ENCODE peak calls at places on chromosomes 16 and 17, in five cellular contexts. C, P, M, H and V are unnamed samples. For H3K9me3, the result is how much of the 10 kb centered on the place peaks cover.

GRCh38 chr17:40753804-40754203 is 1.3 kb downstream of the KRT25 start:
- DNase-seq in M (no peak), H (no peak), C (no peak), P (no peak), V (no peak)

GRCh38 chr17:82943751-82944150 is 103.9 kb upstream of the ZNF750 start:
- DNase-seq in P (no peak), H (peak), M (no peak), C (no peak), V (no peak)

GRCh38 chr17:38750312-38751121 is 2.0 kb upstream of the PSMB3 start:
- DNase-seq in H (no peak), M (no peak), C (no peak), P (no peak), V (peak)

GRCh38 chr16:23807028-23807427 is 28.8 kb upstream of the PRKCB start:
- DNase-seq in P (peak), H (no peak), C (no peak), M (no peak), V (no peak)

GRCh38 chr17:42342242-42343008 is 45.8 kb downstream of the STAT3 start:
- DNase-seq in H (no peak), P (no peak), M (no peak), C (no peak), V (no peak)

GRCh38 chr17:77145635-77146632 is 5.2 kb downstream of the SEC14L1 start:
- DNase-seq in H (peak), C (peak), P (peak), M (peak), V (no peak)

GRCh38 chr16:15777533-15778203 is 79.2 kb downstream of the MYH11 start:
- DNase-seq in C (peak), P (no peak), H (no peak), M (no peak), V (peak)

GRCh38 chr16:70151391-70151790 is 22.2 kb upstream of the CLEC18C start:
- DNase-seq in P (no peak), M (no peak), C (no peak), H (no peak), V (no peak)

GRCh38 chr16:77599793-77600415 is 122.4 kb upstream of the NUDT7 start:
- DNase-seq in P (peak), C (peak), M (no peak), H (no peak), V (peak)

DNA sequence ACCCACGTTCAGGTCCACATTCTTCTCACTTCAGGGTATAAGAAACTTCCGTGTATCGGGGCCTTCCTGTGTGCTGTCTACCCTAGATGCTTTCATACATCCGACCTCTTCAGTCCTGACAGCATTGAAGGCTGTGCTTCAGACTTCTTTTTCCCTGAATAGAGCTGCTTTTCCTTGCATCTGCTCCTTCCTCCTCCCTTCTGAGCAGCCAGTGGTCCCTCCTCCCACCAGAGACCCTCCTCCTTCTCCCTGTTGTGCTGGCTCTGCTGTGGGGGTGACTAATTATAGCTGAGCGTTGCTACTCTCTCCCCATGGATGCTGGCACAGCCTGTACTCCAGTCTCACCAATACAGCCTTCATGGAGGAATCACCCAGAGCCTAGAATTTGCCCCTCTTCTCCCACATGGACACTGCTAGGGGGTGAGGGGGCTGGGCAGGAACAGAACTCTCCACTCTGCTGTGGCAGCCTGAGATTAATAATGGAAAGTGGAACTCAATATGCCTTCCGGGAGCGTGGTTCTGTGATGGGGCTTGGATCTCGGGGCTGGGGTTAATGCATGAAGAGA is 1.1 kb downstream of the SLC9A5 start:
- DNase-seq in H (no peak), P (no peak), C (no peak), M (no peak), V (no peak)
- H3K4me3 ChIP-seq in H (no peak), P (no peak), C (no peak), M (no peak), V (no peak)

DNA sequence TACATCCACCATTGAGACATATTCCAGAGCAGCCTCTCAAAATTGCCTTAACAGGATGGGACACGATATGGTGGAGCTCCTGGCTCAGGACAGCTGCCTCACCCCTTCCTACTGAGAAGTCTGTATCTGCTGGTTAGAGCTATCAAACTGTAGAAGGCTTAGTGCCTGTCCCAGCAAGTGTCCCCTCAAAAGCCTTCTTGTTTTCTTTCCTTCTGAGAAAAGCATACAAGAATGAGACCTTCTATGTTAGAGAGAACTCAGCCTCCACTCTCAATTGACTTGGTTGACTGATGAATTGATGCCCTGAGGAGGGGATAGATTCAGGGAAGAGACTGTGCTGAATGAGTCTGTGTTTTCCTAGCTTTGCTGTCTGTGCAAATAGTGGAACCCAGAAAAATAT is 2020.9 kb downstream of the TP53TG3F start:
- DNase-seq in M (no peak), C (no peak), H (no peak), P (no peak), V (no peak)
- H3K9me3 ChIP-seq in M (under half), C (under half), H (under half), P (under half), V (half or more)

DNA sequence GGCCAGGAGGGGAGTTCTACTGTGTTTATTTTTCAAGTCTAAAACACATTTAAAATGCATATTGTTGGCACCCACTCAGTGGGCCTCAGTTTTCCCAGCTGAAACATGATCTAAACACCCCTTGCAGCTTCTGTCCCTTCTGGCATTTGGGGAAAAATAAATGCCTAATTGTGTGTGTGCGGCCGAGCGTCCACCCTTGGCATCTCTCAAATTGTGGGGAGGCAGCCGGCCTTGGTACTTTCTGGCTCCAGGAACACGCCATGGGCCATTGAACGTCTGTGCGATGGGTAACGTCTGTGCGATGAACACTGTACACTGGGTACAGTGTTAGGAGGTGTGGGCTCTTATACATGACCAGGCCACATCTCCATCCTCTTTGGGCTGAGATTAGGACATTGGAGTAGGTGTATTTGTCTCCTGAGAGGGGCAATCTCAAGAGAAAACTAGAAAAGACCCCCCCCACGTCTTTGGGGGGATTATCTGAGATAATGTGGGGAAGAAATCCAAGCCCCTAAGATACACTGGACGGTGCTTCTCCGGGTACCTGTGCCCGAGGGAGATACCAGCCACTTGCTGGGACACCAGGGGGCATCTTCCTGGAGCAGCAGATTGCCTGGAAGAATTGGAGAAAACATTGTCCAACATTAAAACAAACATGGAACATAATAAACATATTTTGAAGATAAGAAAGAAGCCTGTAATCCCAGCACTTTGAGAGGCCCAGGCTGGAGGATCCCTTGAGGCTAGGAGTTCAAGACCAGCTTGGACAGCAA is 54.9 kb downstream of the RAB11FIP4 start:
- DNase-seq in C (no peak), P (no peak), H (no peak), M (no peak), V (no peak)
- TF ChIP-seq CTCF in C (no peak), P (no peak), H (no peak), M (no peak), V (no peak)

GRCh38 chr16:2032285-2033056 is 5.8 kb downstream of the NHERF2 start:
- DNase-seq in H (no peak), P (peak), C (no peak), M (no peak), V (no peak)
- H3K4me3 ChIP-seq in H (peak), P (no peak), C (no peak), M (peak), V (no peak)

DNA sequence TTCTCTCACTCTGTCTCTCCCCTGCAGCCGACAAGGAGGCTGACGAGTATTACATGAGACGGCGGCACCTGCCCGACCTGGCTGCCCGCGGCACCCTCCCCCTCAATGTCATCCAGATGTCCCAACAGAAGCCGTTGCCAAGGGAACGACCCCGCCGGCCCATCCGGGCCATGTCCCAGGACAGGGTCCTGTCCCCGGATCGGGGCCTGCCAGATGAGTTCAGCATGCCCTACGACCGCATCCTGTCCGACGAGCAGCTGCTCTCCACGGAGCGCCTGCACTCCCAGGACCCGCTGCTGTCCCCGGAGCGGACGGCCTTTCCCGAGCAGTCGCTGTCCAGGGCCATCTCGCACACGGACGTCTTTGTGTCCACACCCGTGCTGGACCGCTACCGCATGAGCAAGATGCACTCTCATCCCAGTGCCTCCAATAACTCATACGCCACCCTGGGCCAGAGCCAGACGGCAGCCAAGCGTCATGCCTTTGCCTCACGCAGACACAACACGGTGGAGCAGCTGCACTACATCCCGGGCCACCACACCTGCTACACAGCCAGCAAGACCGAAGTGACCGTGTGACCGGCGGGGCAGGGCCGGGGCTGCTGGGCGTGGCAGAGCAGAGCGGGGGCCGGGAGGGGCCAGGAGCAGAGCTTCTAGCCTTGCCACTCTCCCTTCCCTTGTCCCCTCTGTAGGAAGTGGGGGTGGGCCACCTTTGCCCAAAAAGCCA is 40.4 kb upstream of the DNAH9 start:
- DNase-seq in H (no peak), C (no peak), P (no peak), M (no peak), V (no peak)
- H3K9me3 ChIP-seq in H (under half), C (under half), P (under half), M (under half), V (under half)